ENCODE peak calls at places on chromosomes 3 and 15, in eight cellular contexts. C is colonic mucosa, M is left ventricle myocardium inferior, P is heart left ventricle, J is lower lobe of right lung, R is pancreas, O is HCT116, E is H9. I is an unnamed sample.
A peak's percentile ranks its signal among the peaks of the same experiment; 100 is the strongest.

GRCh38 chr3:181302960-181303359 is 313.4 kb upstream of the DNAJC19 start:
- DNase-seq in E (no peak), O (no peak), R (no peak), J (no peak), P (no peak), M (no peak), C (no peak), I (no peak)

GRCh38 chr3:180829409-180830405 is 82.8 kb upstream of the FXR1 start:
- DNase-seq in E (no peak), M (no peak), C (no peak), O (no peak), J (no peak), R (no peak), P (no peak), I (no peak)

GRCh38 chr3:127097009-127097350 is 96.0 kb upstream of the PRR23E start:
- DNase-seq in R (no peak), P (no peak), E (no peak), C (no peak), M (no peak), O (no peak), J (no peak), I (no peak)

GRCh38 chr15:57565326-57565725 is 26.4 kb upstream of the MYZAP start:
- DNase-seq in P (no peak), R (no peak), J (no peak), E (peak; percentile 50), O (no peak), C (peak; percentile 76), M (no peak), I (no peak)

GRCh38 chr15:70259030-70259424 is 161.3 kb upstream of the TLE3 start:
- DNase-seq in C (peak; percentile 63), O (no peak), J (peak; percentile 83), R (peak; percentile 80), P (peak; percentile 83), E (no peak), M (peak; percentile 60), I (no peak)

GRCh38 chr3:185687479-185687878 is 101.4 kb downstream of the SENP2 start:
- DNase-seq in M (no peak), C (no peak), P (no peak), J (no peak), O (no peak), R (no peak), E (no peak), I (no peak)

GRCh38 chr15:74799843-74800558 is 12.6 kb upstream of the LMAN1L start:
- DNase-seq in P (peak; percentile 82), O (peak; percentile 29), C (peak; percentile 89), E (peak; percentile 86), M (peak; percentile 77), R (peak; percentile 76), J (peak; percentile 90), I (peak; percentile 83)

GRCh38 chr3:12329063-12329462 is 40.2 kb downstream of the PPARG start:
- DNase-seq in R (no peak), J (no peak), P (no peak), E (no peak), M (no peak), C (no peak), O (no peak), I (no peak)

GRCh38 chr3:107861904-107862303 is 228.9 kb downstream of the CD47 start:
- DNase-seq in C (no peak), O (no peak), M (no peak), J (no peak), E (no peak), P (no peak), R (no peak), I (no peak)

GRCh38 chr3:129445472-129445871 is 5.4 kb downstream of the IFT122 start:
- DNase-seq in O (no peak), J (no peak), M (no peak), E (no peak), P (no peak), C (no peak), R (no peak), I (no peak)

GRCh38 chr3:46440531-46441294 is 24.0 kb downstream of the LTF start:
- DNase-seq in C (no peak), M (no peak), R (no peak), J (no peak), E (no peak), P (no peak), O (no peak), I (no peak)

GRCh38 chr3:130414457-130414856 is 69.0 kb downstream of the COL6A5 start:
- DNase-seq in C (no peak), M (no peak), P (no peak), R (no peak), O (no peak), J (no peak), E (no peak), I (no peak)

GRCh38 chr3:11154036-11154952 is at the start of gene HRH1:
- DNase-seq in J (no peak), C (peak; percentile 21), E (no peak), M (peak; percentile 35), R (no peak), O (no peak), P (peak; percentile 45), I (peak; percentile 5)

GRCh38 chr3:101725192-101725889 is 927 bp downstream of the CEP97 start:
- DNase-seq in J (peak; percentile 64), R (no peak), E (peak; percentile 37), O (no peak), P (peak; percentile 44), C (peak; percentile 55), M (peak; percentile 19), I (no peak)

GRCh38 chr3:43862992-43863805 is 172.5 kb downstream of the ABHD5 start:
- DNase-seq in C (no peak), E (peak; percentile 25), O (no peak), J (no peak), P (no peak), M (no peak), R (no peak), I (no peak)

GRCh38 chr3:14560110-14560509 is 20.0 kb upstream of the GRIP2 start:
- DNase-seq in J (no peak), M (no peak), C (no peak), E (no peak), R (no peak), O (no peak), P (no peak), I (no peak)

GRCh38 chr3:152172465-152172864 is 96.3 kb upstream of the MBNL1 start:
- DNase-seq in P (no peak), C (no peak), M (no peak), O (no peak), E (no peak), J (no peak), R (no peak), I (no peak)

GRCh38 chr15:99592135-99592845 is 26.5 kb downstream of the MEF2A start:
- DNase-seq in E (no peak), P (no peak), M (no peak), J (no peak), C (no peak), R (no peak), O (no peak), I (no peak)

GRCh38 chr15:71048913-71049675 is 66.2 kb upstream of the THSD4 start:
- DNase-seq in P (no peak), M (no peak), J (no peak), E (no peak), R (no peak), O (no peak), C (no peak), I (no peak)

GRCh38 chr3:184848934-184849333 is 37.0 kb downstream of the VPS8 start:
- DNase-seq in O (no peak), E (no peak), J (no peak), P (no peak), C (no peak), R (no peak), M (no peak), I (no peak)

GRCh38 chr15:101502572-101503295 is 13.2 kb upstream of the PCSK6 start:
- DNase-seq in C (no peak), R (no peak), P (no peak), O (no peak), E (no peak), J (no peak), M (no peak), I (no peak)

GRCh38 chr3:136632625-136633081 is 119.5 kb downstream of the STAG1 start:
- DNase-seq in R (no peak), M (no peak), E (no peak), J (no peak), O (no peak), P (no peak), C (peak; percentile 29), I (no peak)

GRCh38 chr15:38035701-38036100 is 101.3 kb downstream of the TMCO5A start:
- DNase-seq in R (no peak), E (no peak), J (no peak), C (no peak), P (no peak), M (no peak), O (no peak), I (no peak)

GRCh38 chr3:107987036-107987557 is 103.7 kb downstream of the CD47 start:
- DNase-seq in C (peak; percentile 84), J (peak; percentile 72), P (peak; percentile 86), M (peak; percentile 75), R (peak; percentile 68), O (peak; percentile 24), E (no peak), I (no peak)

GRCh38 chr3:8278448-8278847 is 223.2 kb upstream of the LMCD1 start:
- DNase-seq in E (peak; percentile 40), O (peak; percentile 7), J (no peak), P (no peak), C (no peak), M (no peak), R (no peak), I (peak; percentile 3)

GRCh38 chr15:26974120-26974780 is 3.3 kb downstream of the GABRG3 start:
- DNase-seq in O (no peak), E (peak; percentile 64), R (no peak), M (no peak), C (no peak), P (no peak), J (no peak), I (peak; percentile 30)
- TF ChIP-seq CTCF in O (peak; percentile 7), E (peak; percentile 82), R (no peak), M (peak; percentile 33), C (no peak), P (peak; percentile 15), J (no peak), I (peak; percentile 39)

GRCh38 chr15:66136948-66137347 is 116.6 kb downstream of the MEGF11 start:
- DNase-seq in O (no peak), P (no peak), M (no peak), C (no peak), E (no peak), R (no peak), J (no peak), I (no peak)
- H3K27me3 ChIP-seq in O (no peaks in the 10 kb centered on the region), P (no peaks in the 10 kb centered on the region), M (no peaks in the 10 kb centered on the region), C (no peaks in the 10 kb centered on the region), E (no peaks in the 10 kb centered on the region), R (no peaks in the 10 kb centered on the region), J (no peaks in the 10 kb centered on the region), I (peaks cover 1% of the 10 kb centered on the region)

DNA sequence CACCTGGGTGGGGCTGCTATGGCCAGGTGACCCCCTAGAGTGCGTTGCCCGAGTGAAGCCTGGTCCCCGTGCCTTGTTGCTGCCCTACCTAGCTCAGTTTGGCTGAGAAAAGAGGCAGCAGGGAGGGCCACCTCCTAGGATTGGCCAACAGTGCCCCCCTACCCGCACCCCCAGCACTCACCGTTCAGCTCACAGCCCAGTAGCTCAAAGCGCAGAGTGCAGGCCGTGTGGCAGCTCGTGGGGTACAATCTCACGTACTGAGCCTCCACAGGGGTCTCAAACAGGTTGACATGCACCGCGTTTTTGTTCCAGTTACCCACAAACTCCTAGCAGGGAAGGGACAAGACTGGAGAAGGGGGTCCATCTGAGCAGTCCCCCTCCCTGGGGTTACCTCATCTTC is 7.6 kb downstream of the MFGE8 start:
- DNase-seq in J (no peak), R (no peak), P (no peak), C (no peak), M (no peak), E (no peak), O (no peak), I (no peak)
- H3K4me1 ChIP-seq in J (peaks cover 12% of the 10 kb centered on the region), R (no peaks in the 10 kb centered on the region), P (peaks cover 3% of the 10 kb centered on the region), C (peaks cover 4% of the 10 kb centered on the region), M (peaks cover 96% of the 10 kb centered on the region), E (peaks cover 6% of the 10 kb centered on the region), O (peaks cover 30% of the 10 kb centered on the region), I (peaks cover 21% of the 10 kb centered on the region)

GRCh38 chr3:187430576-187430975 is 62.4 kb downstream of the RTP4 start:
- DNase-seq in M (no peak), P (no peak), R (no peak), C (no peak), E (no peak), J (no peak), O (no peak), I (no peak)
- TF ChIP-seq CTCF in M (no peak), P (no peak), R (no peak), C (no peak), E (peak; percentile 67), J (no peak), O (peak; percentile 17), I (no peak)

I was measured in Caco-2.